ENCODE peak calls at places on chromosomes 2 and 18, in seven cellular contexts. One of them, this sample, is unnamed.
A peak's percentile ranks its signal among the peaks of the same experiment; 100 is the strongest.

GRCh38 chr2:55518846-55519167 is 711 bp upstream of the CFAP36 start:
- DNase-seq in aorta: no peak
- DNase-seq in astrocyte: no peak
- DNase-seq in hepatocyte: peak; percentile 19
- DNase-seq in CD8-positive, alpha-beta memory T cell: no peak
- DNase-seq in cardiac muscle cell: peak; percentile 4
- DNase-seq in heart right ventricle: no peak
- DNase-seq in this sample: no peak

GRCh38 chr2:31729442-31730092 is 148.8 kb upstream of the SRD5A2 start:
- DNase-seq in aorta: no peak
- DNase-seq in astrocyte: no peak
- DNase-seq in hepatocyte: peak; percentile 41
- DNase-seq in CD8-positive, alpha-beta memory T cell: no peak
- DNase-seq in cardiac muscle cell: peak; percentile 2
- DNase-seq in heart right ventricle: no peak
- DNase-seq in this sample: no peak

GRCh38 chr2:44324971-44325426 is 36.3 kb downstream of the PREPL start:
- DNase-seq in aorta: no peak
- DNase-seq in astrocyte: peak; percentile 65
- DNase-seq in hepatocyte: no peak
- DNase-seq in CD8-positive, alpha-beta memory T cell: no peak
- DNase-seq in cardiac muscle cell: peak; percentile 9
- DNase-seq in heart right ventricle: peak; percentile 28
- DNase-seq in this sample: peak; percentile 49

GRCh38 chr2:141946016-141946415 is 184.8 kb downstream of the LRP1B start:
- DNase-seq in aorta: no peak
- DNase-seq in astrocyte: peak; percentile 3
- DNase-seq in hepatocyte: no peak
- DNase-seq in CD8-positive, alpha-beta memory T cell: no peak
- DNase-seq in cardiac muscle cell: no peak
- DNase-seq in heart right ventricle: no peak
- DNase-seq in this sample: no peak

GRCh38 chr18:36415606-36416005 is 118.1 kb downstream of the FHOD3 start:
- DNase-seq in aorta: no peak
- DNase-seq in astrocyte: peak; percentile 76
- DNase-seq in hepatocyte: no peak
- DNase-seq in CD8-positive, alpha-beta memory T cell: no peak
- DNase-seq in cardiac muscle cell: no peak
- DNase-seq in heart right ventricle: no peak
- DNase-seq in this sample: no peak

GRCh38 chr2:128442891-128443302 is 124.2 kb upstream of the HS6ST1 start:
- DNase-seq in aorta: no peak
- DNase-seq in astrocyte: no peak
- DNase-seq in hepatocyte: no peak
- DNase-seq in CD8-positive, alpha-beta memory T cell: no peak
- DNase-seq in cardiac muscle cell: peak; percentile 23
- DNase-seq in heart right ventricle: no peak
- DNase-seq in this sample: peak; percentile 77

GRCh38 chr2:172572981-172573380 is 17.1 kb downstream of the PDK1 start:
- DNase-seq in aorta: no peak
- DNase-seq in astrocyte: no peak
- DNase-seq in hepatocyte: no peak
- DNase-seq in CD8-positive, alpha-beta memory T cell: no peak
- DNase-seq in cardiac muscle cell: no peak
- DNase-seq in heart right ventricle: no peak
- DNase-seq in this sample: no peak

GRCh38 chr18:78984941-78985784 is 5.5 kb downstream of the SALL3 start:
- DNase-seq in aorta: no peak
- DNase-seq in astrocyte: no peak
- DNase-seq in hepatocyte: no peak
- DNase-seq in CD8-positive, alpha-beta memory T cell: no peak
- DNase-seq in cardiac muscle cell: peak; percentile 73
- DNase-seq in heart right ventricle: no peak
- DNase-seq in this sample: no peak

GRCh38 chr2:54461251-54461650 is 5.1 kb downstream of the SPTBN1 start:
- DNase-seq in aorta: no peak
- DNase-seq in astrocyte: no peak
- DNase-seq in hepatocyte: no peak
- DNase-seq in CD8-positive, alpha-beta memory T cell: no peak
- DNase-seq in cardiac muscle cell: no peak
- DNase-seq in heart right ventricle: no peak
- DNase-seq in this sample: no peak

GRCh38 chr2:217822296-217823252 is 180.2 kb downstream of the TNS1 start:
- DNase-seq in aorta: peak; percentile 78
- DNase-seq in astrocyte: peak; percentile 57
- DNase-seq in hepatocyte: no peak
- DNase-seq in CD8-positive, alpha-beta memory T cell: no peak
- DNase-seq in cardiac muscle cell: no peak
- DNase-seq in heart right ventricle: no peak
- DNase-seq in this sample: no peak

GRCh38 chr2:173357351-173357750 is 2.7 kb downstream of the CDCA7 start:
- DNase-seq in aorta: no peak
- DNase-seq in astrocyte: no peak
- DNase-seq in hepatocyte: no peak
- DNase-seq in CD8-positive, alpha-beta memory T cell: no peak
- DNase-seq in cardiac muscle cell: no peak
- DNase-seq in heart right ventricle: no peak
- DNase-seq in this sample: no peak

GRCh38 chr18:78519394-78520062 is 460.1 kb upstream of the SALL3 start:
- DNase-seq in aorta: peak; percentile 9
- DNase-seq in astrocyte: no peak
- DNase-seq in hepatocyte: no peak
- DNase-seq in CD8-positive, alpha-beta memory T cell: no peak
- DNase-seq in cardiac muscle cell: no peak
- DNase-seq in heart right ventricle: no peak
- DNase-seq in this sample: no peak

GRCh38 chr2:173184031-173185004 is 108.7 kb downstream of the MAP3K20 start:
- DNase-seq in aorta: peak; percentile 69
- DNase-seq in astrocyte: peak; percentile 99
- DNase-seq in hepatocyte: peak; percentile 66
- DNase-seq in CD8-positive, alpha-beta memory T cell: no peak
- DNase-seq in cardiac muscle cell: no peak
- DNase-seq in heart right ventricle: peak; percentile 40
- DNase-seq in this sample: no peak

GRCh38 chr18:32891797-32892196 is 119.0 kb upstream of the KLHL14 start:
- DNase-seq in aorta: no peak
- DNase-seq in astrocyte: no peak
- DNase-seq in hepatocyte: no peak
- DNase-seq in CD8-positive, alpha-beta memory T cell: no peak
- DNase-seq in cardiac muscle cell: no peak
- DNase-seq in heart right ventricle: no peak
- DNase-seq in this sample: no peak

GRCh38 chr2:126916744-126917143 is 18.1 kb downstream of the TEX51 start:
- DNase-seq in aorta: no peak
- DNase-seq in astrocyte: no peak
- DNase-seq in hepatocyte: no peak
- DNase-seq in CD8-positive, alpha-beta memory T cell: no peak
- DNase-seq in cardiac muscle cell: no peak
- DNase-seq in heart right ventricle: no peak
- DNase-seq in this sample: no peak

GRCh38 chr2:105801961-105802360 is 57.2 kb downstream of the NCK2 start:
- DNase-seq in aorta: no peak
- DNase-seq in astrocyte: no peak
- DNase-seq in hepatocyte: no peak
- DNase-seq in CD8-positive, alpha-beta memory T cell: no peak
- DNase-seq in cardiac muscle cell: no peak
- DNase-seq in heart right ventricle: no peak
- DNase-seq in this sample: no peak

GRCh38 chr2:105803337-105803736 is 58.6 kb downstream of the NCK2 start:
- DNase-seq in aorta: no peak
- DNase-seq in astrocyte: no peak
- DNase-seq in hepatocyte: no peak
- DNase-seq in CD8-positive, alpha-beta memory T cell: peak; percentile 60
- DNase-seq in cardiac muscle cell: no peak
- DNase-seq in heart right ventricle: no peak
- DNase-seq in this sample: no peak

GRCh38 chr2:105803773-105804172 is 59.1 kb downstream of the NCK2 start:
- DNase-seq in aorta: no peak
- DNase-seq in astrocyte: peak; percentile 14
- DNase-seq in hepatocyte: no peak
- DNase-seq in CD8-positive, alpha-beta memory T cell: no peak
- DNase-seq in cardiac muscle cell: no peak
- DNase-seq in heart right ventricle: no peak
- DNase-seq in this sample: no peak

GRCh38 chr2:105800953-105801635 is 56.4 kb downstream of the NCK2 start:
- DNase-seq in aorta: no peak
- DNase-seq in astrocyte: no peak
- DNase-seq in hepatocyte: no peak
- DNase-seq in CD8-positive, alpha-beta memory T cell: no peak
- DNase-seq in cardiac muscle cell: no peak
- DNase-seq in heart right ventricle: no peak
- DNase-seq in this sample: no peak

GRCh38 chr2:105802587-105802986 is 57.9 kb downstream of the NCK2 start:
- DNase-seq in aorta: no peak
- DNase-seq in astrocyte: no peak
- DNase-seq in hepatocyte: no peak
- DNase-seq in CD8-positive, alpha-beta memory T cell: peak; percentile 80
- DNase-seq in cardiac muscle cell: no peak
- DNase-seq in heart right ventricle: no peak
- DNase-seq in this sample: no peak
- H3K27ac ChIP-seq in aorta: no peak overlapping the region
- H3K27ac ChIP-seq in astrocyte: no peak overlapping the region
- H3K27ac ChIP-seq in hepatocyte: no peak overlapping the region
- H3K27ac ChIP-seq in CD8-positive, alpha-beta memory T cell: peak overlapping the region; percentile 58
- H3K27ac ChIP-seq in cardiac muscle cell: no peak overlapping the region
- H3K27ac ChIP-seq in heart right ventricle: no peak overlapping the region
- H3K27ac ChIP-seq in this sample: no peak overlapping the region

GRCh38 chr2:178315488-178315948 is 121.2 kb downstream of the OSBPL6 start:
- DNase-seq in aorta: no peak
- DNase-seq in astrocyte: no peak
- DNase-seq in hepatocyte: no peak
- DNase-seq in CD8-positive, alpha-beta memory T cell: no peak
- DNase-seq in cardiac muscle cell: peak; percentile 50
- DNase-seq in heart right ventricle: no peak
- DNase-seq in this sample: no peak
- H3K4me3 ChIP-seq in aorta: no peak overlapping the region
- H3K4me3 ChIP-seq in astrocyte: no peak overlapping the region
- H3K4me3 ChIP-seq in hepatocyte: no peak overlapping the region
- H3K4me3 ChIP-seq in CD8-positive, alpha-beta memory T cell: no peak overlapping the region
- H3K4me3 ChIP-seq in cardiac muscle cell: no peak overlapping the region
- H3K4me3 ChIP-seq in heart right ventricle: no peak overlapping the region
- H3K4me3 ChIP-seq in this sample: no peak overlapping the region

GRCh38 chr2:85777441-85777861 is 23.7 kb downstream of the ATOH8 start:
- DNase-seq in aorta: no peak
- DNase-seq in astrocyte: no peak
- DNase-seq in hepatocyte: no peak
- DNase-seq in CD8-positive, alpha-beta memory T cell: no peak
- DNase-seq in cardiac muscle cell: no peak
- DNase-seq in heart right ventricle: peak; percentile 57
- DNase-seq in this sample: peak; percentile 90
- H3K4me1 ChIP-seq in aorta: peaks cover 9% of the 10 kb centered on the region
- H3K4me1 ChIP-seq in astrocyte: peaks cover 13% of the 10 kb centered on the region
- H3K4me1 ChIP-seq in hepatocyte: peaks cover 16% of the 10 kb centered on the region
- H3K4me1 ChIP-seq in CD8-positive, alpha-beta memory T cell: no peaks in the 10 kb centered on the region
- H3K4me1 ChIP-seq in cardiac muscle cell: peaks cover 39% of the 10 kb centered on the region
- H3K4me1 ChIP-seq in heart right ventricle: peaks cover 92% of the 10 kb centered on the region
- H3K4me1 ChIP-seq in this sample: peaks cover 56% of the 10 kb centered on the region

GRCh38 chr2:63617360-63617759 is 28.6 kb downstream of the MDH1 start:
- DNase-seq in aorta: no peak
- DNase-seq in astrocyte: no peak
- DNase-seq in hepatocyte: no peak
- DNase-seq in CD8-positive, alpha-beta memory T cell: no peak
- DNase-seq in cardiac muscle cell: no peak
- DNase-seq in heart right ventricle: no peak
- DNase-seq in this sample: no peak
- H3K27ac ChIP-seq in aorta: no peak overlapping the region
- H3K27ac ChIP-seq in astrocyte: no peak overlapping the region
- H3K27ac ChIP-seq in hepatocyte: no peak overlapping the region
- H3K27ac ChIP-seq in CD8-positive, alpha-beta memory T cell: no peak overlapping the region
- H3K27ac ChIP-seq in cardiac muscle cell: no peak overlapping the region
- H3K27ac ChIP-seq in heart right ventricle: no peak overlapping the region
- H3K27ac ChIP-seq in this sample: no peak overlapping the region